ENCODE peak calls at places on chromosomes 16 and 17, in five cellular contexts. F, W, C, Q and V are unnamed samples.
A peak's percentile ranks its signal among the peaks of the same experiment; 100 is the strongest.

GRCh38 chr17:34311291-34311690 is 7.9 kb upstream of the CCL8 start:
- DNase-seq in F (no peak), W (no peak), C (no peak), Q (no peak), V (no peak)

GRCh38 chr17:77001487-77001886 is 133.3 kb downstream of the MGAT5B start:
- DNase-seq in F (no peak), W (no peak), C (no peak), Q (no peak), V (no peak)

GRCh38 chr16:75193265-75193650 is 13.7 kb downstream of the CTRB2 start:
- DNase-seq in F (no peak), W (no peak), C (no peak), Q (no peak), V (no peak)

GRCh38 chr17:76704799-76705198 is 6.0 kb downstream of the MXRA7 start:
- DNase-seq in F (no peak), W (no peak), C (no peak), Q (no peak), V (no peak)

GRCh38 chr17:55187371-55187770 is 77.4 kb upstream of the HLF start:
- DNase-seq in F (no peak), W (no peak), C (no peak), Q (no peak), V (no peak)

GRCh38 chr16:68332411-68333121 is 21.7 kb downstream of the PRMT7 start:
- DNase-seq in F (no peak), W (no peak), C (peak; percentile 28), Q (peak; percentile 19), V (no peak)

GRCh38 chr17:51118330-51119195 is 2.1 kb downstream of the SPAG9 start:
- DNase-seq in F (no peak), W (no peak), C (peak; percentile 82), Q (peak; percentile 34), V (peak; percentile 26)

GRCh38 chr16:84592718-84593117 is 25.2 kb downstream of the COTL1 start:
- DNase-seq in F (no peak), W (no peak), C (no peak), Q (no peak), V (no peak)

GRCh38 chr16:4097826-4098240 is 18.4 kb downstream of the ADCY9 start:
- DNase-seq in F (no peak), W (no peak), C (no peak), Q (no peak), V (no peak)

GRCh38 chr16:29698042-29698441 is 19.1 kb downstream of the QPRT start:
- DNase-seq in F (no peak), W (no peak), C (no peak), Q (no peak), V (no peak)

GRCh38 chr17:48239603-48239995 is 132.0 kb downstream of the SNX11 start:
- DNase-seq in F (no peak), W (no peak), C (no peak), Q (no peak), V (no peak)

GRCh38 chr16:86085795-86086194 is 186.8 kb downstream of the IRF8 start:
- DNase-seq in F (no peak), W (no peak), C (no peak), Q (no peak), V (no peak)

GRCh38 chr16:84508502-84508901 is 4.0 kb upstream of the MEAK7 start:
- DNase-seq in F (no peak), W (no peak), C (no peak), Q (no peak), V (no peak)

GRCh38 chr17:65537845-65538678 is 23.4 kb downstream of the AXIN2 start:
- DNase-seq in F (no peak), W (no peak), C (no peak), Q (no peak), V (no peak)

GRCh38 chr16:73753931-73754330 is 542.7 kb upstream of the PSMD7 start:
- DNase-seq in F (no peak), W (no peak), C (no peak), Q (no peak), V (no peak)

GRCh38 chr16:67161595-67162058 is 1.9 kb downstream of the FBXL8 start:
- DNase-seq in F (no peak), W (no peak), C (peak; percentile 24), Q (no peak), V (no peak)

GRCh38 chr16:67164599-67165061 is at the start of gene HSF4:
- DNase-seq in F (no peak), W (no peak), C (peak; percentile 32), Q (peak; percentile 82), V (no peak)

GRCh38 chr16:67162439-67163163 is 1.9 kb upstream of the HSF4 start:
- DNase-seq in F (no peak), W (no peak), C (no peak), Q (no peak), V (no peak)

GRCh38 chr16:67163903-67164558 is 514 bp upstream of the HSF4 start:
- DNase-seq in F (no peak), W (no peak), C (peak; percentile 20), Q (peak; percentile 26), V (no peak)

GRCh38 chr16:67163164-67163902 is 1.2 kb upstream of the HSF4 start:
- DNase-seq in F (no peak), W (no peak), C (no peak), Q (peak; percentile 58), V (no peak)
- H3K4me1 ChIP-seq in F (peaks cover 56% of the 10 kb centered on the region), W (peaks cover 15% of the 10 kb centered on the region), C (peaks cover 5% of the 10 kb centered on the region), Q (peaks cover 38% of the 10 kb centered on the region), V (no peaks in the 10 kb centered on the region)

GRCh38 chr17:8801135-8801840 is 2.1 kb upstream of the MFSD6L start:
- DNase-seq in F (no peak), W (no peak), C (no peak), Q (no peak), V (no peak)
- H3K36me3 ChIP-seq in F (no peaks in the 10 kb centered on the region), W (no peaks in the 10 kb centered on the region), C (no peaks in the 10 kb centered on the region), Q (no peaks in the 10 kb centered on the region), V (no peaks in the 10 kb centered on the region)

DNA sequence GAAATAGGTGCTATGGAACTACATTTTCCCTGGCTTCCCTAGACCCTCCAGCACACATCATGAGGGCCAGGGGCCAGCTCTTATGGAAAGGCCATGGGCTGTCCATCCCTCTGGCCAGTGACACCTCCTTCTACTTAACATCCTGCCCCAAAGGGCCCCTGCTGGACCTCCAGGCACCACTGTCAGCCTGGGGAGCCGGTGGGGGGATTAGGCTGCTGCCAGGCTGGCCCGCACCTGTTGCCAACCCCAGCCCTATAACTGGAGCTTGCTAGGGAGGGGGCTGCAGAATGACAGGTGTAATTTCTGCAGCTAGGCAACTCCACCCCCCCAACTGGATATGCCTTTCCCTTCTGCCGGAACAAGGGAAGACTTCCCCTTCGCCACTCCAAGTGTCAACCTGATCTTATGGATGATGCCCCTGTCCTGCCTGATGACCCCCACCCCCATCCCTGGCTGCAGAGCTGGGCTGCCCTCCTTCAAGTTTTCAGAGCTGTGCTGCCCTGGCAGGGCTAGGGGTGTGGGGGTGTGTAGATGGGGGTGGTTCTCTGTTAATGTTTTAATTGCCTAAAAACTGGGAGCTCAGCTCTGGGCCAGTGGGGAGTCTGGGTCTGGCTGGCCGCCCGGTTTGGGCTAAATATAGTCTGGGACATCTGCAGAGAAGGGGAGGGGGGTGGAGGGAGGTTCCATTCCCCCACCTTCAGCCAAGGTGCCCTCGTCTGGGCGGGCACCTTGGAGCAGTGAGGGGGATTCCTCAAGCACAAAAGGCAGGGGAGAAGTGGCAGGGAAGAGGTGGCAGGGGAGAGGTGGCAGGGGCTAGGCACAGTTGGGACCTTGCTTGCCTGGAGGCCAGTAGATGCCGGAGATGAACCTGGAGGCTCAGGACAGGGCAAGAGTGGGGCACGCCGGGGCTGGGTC is 12.8 kb downstream of the RARA start:
- DNase-seq in F (no peak), W (no peak), C (no peak), Q (peak; percentile 69), V (no peak)
- H3K4me1 ChIP-seq in F (peaks cover 84% of the 10 kb centered on the region), W (peaks cover 38% of the 10 kb centered on the region), C (peaks cover 14% of the 10 kb centered on the region), Q (peaks cover 76% of the 10 kb centered on the region), V (peaks cover 11% of the 10 kb centered on the region)

DNA sequence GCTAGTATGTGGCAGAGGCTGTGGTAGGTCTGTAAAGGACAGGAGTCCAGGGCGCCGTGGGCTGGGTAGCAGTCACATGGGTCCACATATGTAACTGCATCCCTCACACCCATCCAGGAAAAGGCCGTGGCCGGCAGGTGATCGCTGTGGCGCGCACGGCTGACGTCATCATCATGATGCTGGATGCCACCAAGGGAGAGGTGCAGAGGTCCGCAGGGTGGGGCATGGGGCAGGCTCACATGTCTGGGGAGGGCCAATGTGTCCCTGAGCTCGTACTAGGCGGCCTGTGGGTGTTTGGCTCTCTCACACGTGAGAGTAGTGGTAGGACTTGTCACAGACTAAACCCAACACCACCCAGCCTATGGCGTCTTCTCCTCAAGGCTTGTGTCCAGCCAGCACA is 9.0 kb upstream of the MYO15A start:
- DNase-seq in F (no peak), W (no peak), C (no peak), Q (no peak), V (no peak)
- H3K36me3 ChIP-seq in F (peaks cover 35% of the 10 kb centered on the region), W (peaks cover 50% of the 10 kb centered on the region), C (no peaks in the 10 kb centered on the region), Q (peaks cover 3% of the 10 kb centered on the region), V (peaks cover 60% of the 10 kb centered on the region)

GRCh38 chr16:21652451-21652850 is at the start of gene IGSF6:
- DNase-seq in F (no peak), W (no peak), C (no peak), Q (no peak), V (no peak)
- H3K4me1 ChIP-seq in F (peaks cover 27% of the 10 kb centered on the region), W (no peaks in the 10 kb centered on the region), C (no peaks in the 10 kb centered on the region), Q (peaks cover 2% of the 10 kb centered on the region), V (no peaks in the 10 kb centered on the region)